ENCODE peak calls at places on chromosomes 13 and 19, in seven cellular contexts. Y is CD4-positive, alpha-beta memory T cell; S is DND-41; Q is cardiac muscle cell; M is esophagus squamous epithelium; T is fibroblast of lung; A is Caco-2. G is an unnamed sample. For H3K27me3 and H3K4me1, the result is how much of the 10 kb centered on the place peaks cover.

GRCh38 chr19:47028372-47028672 is 8.7 kb downstream of the NPAS1 start:
- DNase-seq in Y (no peak), S (no peak), Q (no peak), M (no peak), T (no peak), A (no peak), G (no peak)

GRCh38 chr13:21054313-21054712 is 7.1 kb downstream of the LATS2 start:
- DNase-seq in Y (no peak), S (no peak), Q (no peak), M (no peak), T (no peak), A (no peak), G (no peak)

GRCh38 chr19:53057904-53058579 is 13.5 kb downstream of the ERVV-2 start:
- DNase-seq in Y (no peak), S (no peak), Q (peak), M (no peak), T (no peak), A (no peak), G (no peak)

GRCh38 chr19:23539499-23539898 is 144.2 kb upstream of the ZNF91 start:
- DNase-seq in Y (no peak), S (no peak), Q (no peak), M (no peak), T (no peak), A (no peak), G (no peak)

GRCh38 chr13:51621597-51621996 is 37.3 kb downstream of the WDFY2 start:
- DNase-seq in Y (no peak), S (no peak), Q (no peak), M (no peak), T (no peak), A (no peak), G (no peak)

GRCh38 chr19:13621413-13621812 is 115.1 kb upstream of the CACNA1A start:
- DNase-seq in Y (no peak), S (peak), Q (peak), M (no peak), T (peak), A (no peak), G (no peak)

GRCh38 chr13:44703371-44703770 is 127.2 kb upstream of the TSC22D1 start:
- DNase-seq in Y (no peak), S (no peak), Q (peak), M (no peak), T (peak), A (no peak), G (no peak)

GRCh38 chr19:41431426-41432386 is 4.5 kb upstream of the B3GNT8 start:
- DNase-seq in Y (no peak), S (no peak), Q (peak), M (no peak), T (peak), A (no peak), G (no peak)

GRCh38 chr13:79534596-79534995 is 53.6 kb downstream of the NDFIP2 start:
- DNase-seq in Y (no peak), S (no peak), Q (no peak), M (no peak), T (no peak), A (no peak), G (no peak)

GRCh38 chr19:28941833-28942232 is 271.1 kb downstream of the UQCRFS1 start:
- DNase-seq in Y (no peak), S (no peak), Q (peak), M (no peak), T (no peak), A (no peak), G (no peak)

DNA sequence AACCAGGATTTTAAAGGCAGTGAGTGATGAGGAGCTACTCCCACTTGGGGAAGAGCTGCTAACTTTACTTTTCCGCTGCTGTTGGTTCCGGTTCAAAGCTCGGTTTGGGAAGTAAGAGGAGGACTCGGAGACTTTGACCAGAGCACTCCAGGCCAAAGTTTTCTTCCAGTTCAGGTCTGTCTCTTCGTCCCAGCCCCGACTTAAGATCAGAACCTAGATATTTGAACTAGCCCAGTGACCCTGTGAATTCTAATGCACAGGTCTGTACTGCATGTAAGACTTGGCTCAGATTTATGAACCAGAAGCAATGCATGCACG is 2.0 kb downstream of the COL4A2 start:
- DNase-seq in Y (no peak), S (no peak), Q (no peak), M (no peak), T (no peak), A (no peak), G (no peak)
- H3K27me3 ChIP-seq in Y (under half), S (under half), Q (under half), M (under half), T (under half), A (under half), G (under half)

DNA sequence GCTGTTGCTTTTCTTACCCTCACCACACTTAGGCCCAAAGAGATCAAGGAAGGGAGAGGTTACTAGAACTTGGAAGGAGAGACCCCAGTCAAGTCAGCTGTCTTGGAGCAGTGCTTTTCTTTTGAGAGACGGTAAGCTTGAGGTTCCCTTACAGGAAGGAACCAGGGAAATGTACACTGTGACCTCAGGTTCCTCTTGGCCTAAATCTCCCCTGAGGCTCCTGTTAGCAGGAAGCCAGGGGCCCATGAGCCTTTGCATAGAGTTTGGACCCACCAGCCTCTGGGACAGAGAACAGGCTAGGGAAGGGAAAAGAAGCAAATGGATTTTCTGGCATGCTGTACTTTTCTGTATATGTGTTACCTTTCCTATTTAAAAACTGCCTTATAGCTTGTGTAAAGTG is 5.9 kb upstream of the GPR18 start:
- DNase-seq in Y (no peak), S (no peak), Q (no peak), M (no peak), T (no peak), A (no peak), G (no peak)
- H3K4me1 ChIP-seq in Y (under half), S (under half), Q (under half), M (under half), T (under half), A (under half), G (half or more)

DNA sequence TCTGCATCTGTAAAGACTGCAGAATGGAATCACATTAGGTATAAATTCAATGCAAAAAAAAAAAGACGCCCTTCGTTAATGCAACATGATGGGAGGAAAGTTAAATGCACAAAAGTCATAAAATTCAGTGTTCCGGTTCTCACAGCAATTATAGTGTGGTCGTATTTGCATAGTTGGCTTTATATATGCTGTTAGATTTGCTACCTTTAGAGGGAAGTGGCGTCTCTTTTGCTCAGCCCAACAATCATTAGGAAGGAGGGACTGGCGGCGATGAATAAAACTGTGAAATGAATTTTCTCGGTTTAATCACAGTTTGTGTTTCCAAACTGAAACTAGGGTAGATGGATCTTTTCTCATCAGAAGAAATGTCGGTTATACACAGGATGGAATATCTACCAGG is 215.8 kb downstream of the TEX29 start:
- DNase-seq in Y (no peak), S (no peak), Q (no peak), M (no peak), T (no peak), A (no peak), G (no peak)
- H3K4me3 ChIP-seq in Y (no peak), S (no peak), Q (no peak), M (no peak), T (no peak), A (no peak), G (no peak)

DNA sequence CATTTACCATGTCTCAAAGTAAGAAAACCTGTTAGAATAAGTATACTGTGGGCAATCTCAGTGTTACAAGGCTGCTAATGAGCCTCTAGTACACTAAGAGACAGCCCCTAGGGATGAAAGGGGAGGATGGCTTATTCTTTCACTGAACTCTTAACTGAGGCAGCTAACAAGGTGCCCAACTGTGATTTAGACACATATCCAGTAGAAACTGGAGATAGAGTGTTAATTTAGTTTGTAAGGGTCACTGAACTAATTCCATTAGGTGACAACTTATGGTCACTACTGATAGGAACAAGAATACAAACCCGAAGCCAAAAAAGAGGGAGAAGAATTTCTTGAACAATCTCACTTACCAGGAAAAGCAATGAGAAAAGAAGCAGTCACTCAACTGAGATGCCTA is 1010.6 kb downstream of the PCDH9 start:
- DNase-seq in Y (no peak), S (no peak), Q (no peak), M (no peak), T (no peak), A (no peak), G (no peak)
- H3K27me3 ChIP-seq in Y (under half), S (under half), Q (under half), M (under half), T (under half), A (under half), G (under half)

G was measured in naive thymus-derived CD4-positive, alpha-beta T cell.